ENCODE peak calls at places on chromosomes 2 and 18, in four cellular contexts. D, O, V and W are unnamed samples.

GRCh38 chr2:157830696-157831570 is 45.2 kb downstream of the ACVR1 start:
- DNase-seq in O (no peak), D (peak; percentile 93), V (no peak), W (no peak)

GRCh38 chr18:48929951-48930713 is 20.6 kb downstream of the SMAD7 start:
- DNase-seq in D (peak; percentile 84), V (no peak), O (no peak), W (no peak)

GRCh38 chr2:165573534-165574461 is 104.3 kb downstream of the CSRNP3 start:
- DNase-seq in D (peak; percentile 36), O (peak; percentile 36), V (no peak), W (peak; percentile 68)

GRCh38 chr2:11542275-11542819 is 8.5 kb downstream of the GREB1 start:
- DNase-seq in D (no peak), V (no peak), O (no peak), W (no peak)

GRCh38 chr18:58476521-58477210 is 152.2 kb downstream of the ALPK2 start:
- DNase-seq in O (no peak), V (no peak), D (no peak), W (no peak)

GRCh38 chr18:35040638-35040987 is 600 bp upstream of the MAPRE2 start:
- DNase-seq in O (no peak), V (no peak), D (no peak), W (no peak)

GRCh38 chr2:72572501-72572900 is 253.3 kb downstream of the EXOC6B start:
- DNase-seq in O (no peak), V (no peak), D (peak; percentile 88), W (no peak)

GRCh38 chr18:48036191-48036590 is 105.7 kb upstream of the SMAD2 start:
- DNase-seq in V (no peak), O (no peak), D (peak; percentile 27), W (no peak)

GRCh38 chr2:96391828-96392200 is 56.2 kb downstream of the NCAPH start:
- DNase-seq in V (no peak), O (no peak), D (no peak), W (no peak)

GRCh38 chr18:7741640-7742039 is 174.5 kb downstream of the PTPRM start:
- DNase-seq in O (no peak), V (no peak), D (no peak), W (no peak)

GRCh38 chr2:185127412-185127811 is 529.1 kb downstream of the ZNF804A start:
- DNase-seq in D (no peak), V (no peak), O (no peak), W (no peak)

GRCh38 chr2:6773007-6773693 is 92.6 kb downstream of the CMPK2 start:
- DNase-seq in V (peak; percentile 63), O (peak; percentile 52), D (peak; percentile 27), W (no peak)

GRCh38 chr2:178962805-178963433 is 87.0 kb downstream of the CCDC141 start:
- DNase-seq in V (no peak), D (no peak), O (no peak), W (no peak)

GRCh38 chr2:213862407-213863076 is 548.3 kb upstream of the VWC2L start:
- DNase-seq in V (no peak), D (no peak), O (no peak), W (no peak)

GRCh38 chr2:151793123-151793522 is 35.1 kb downstream of the ARL5A start:
- DNase-seq in V (no peak), D (no peak), O (no peak), W (no peak)

GRCh38 chr2:28915939-28916338 is 21.5 kb downstream of the WDR43 start:
- DNase-seq in D (peak; percentile 87), O (no peak), V (no peak), W (no peak)

GRCh38 chr2:238726670-238727584 is 121.0 kb upstream of the TWIST2 start:
- DNase-seq in D (no peak), O (no peak), V (no peak), W (no peak)

GRCh38 chr2:42959148-42959992 is 167.0 kb upstream of the HAAO start:
- DNase-seq in V (no peak), D (peak; percentile 97), O (peak; percentile 59), W (no peak)

GRCh38 chr2:215107229-215108056 is 31.0 kb downstream of the ABCA12 start:
- DNase-seq in D (no peak), V (no peak), O (no peak), W (no peak)

GRCh38 chr2:232345251-232345650 is 33.3 kb upstream of the ALPP start:
- DNase-seq in V (no peak), O (no peak), D (no peak), W (no peak)

GRCh38 chr2:63721082-63721424 is 120.6 kb upstream of the UGP2 start:
- DNase-seq in V (no peak), D (no peak), O (no peak), W (no peak)

GRCh38 chr2:106116248-106116647 is 77.9 kb downstream of the UXS1 start:
- DNase-seq in O (no peak), D (no peak), V (peak; percentile 23), W (no peak)

GRCh38 chr18:78993014-78993926 is 13.7 kb downstream of the SALL3 start:
- DNase-seq in V (no peak), O (no peak), D (no peak), W (no peak)

GRCh38 chr2:113248997-113249770 is 29.5 kb downstream of the PAX8 start:
- DNase-seq in V (peak; percentile 85), D (peak; percentile 84), O (peak; percentile 77), W (peak; percentile 54)

GRCh38 chr18:37729715-37730114 is 164.1 kb upstream of the CELF4 start:
- DNase-seq in V (no peak), O (no peak), D (no peak), W (no peak)

GRCh38 chr18:52541056-52541455 is 201.1 kb downstream of the DCC start:
- DNase-seq in O (no peak), V (no peak), D (no peak), W (no peak)

GRCh38 chr2:152571035-152571766 is 146.1 kb downstream of the PRPF40A start:
- DNase-seq in D (no peak), V (no peak), O (peak; percentile 20), W (no peak)

GRCh38 chr2:137192366-137193315 is 427.3 kb downstream of the THSD7B start:
- DNase-seq in V (no peak), O (no peak), D (peak; percentile 36), W (no peak)

GRCh38 chr2:150110548-150110947 is 376.9 kb downstream of the RND3 start:
- DNase-seq in D (no peak), V (no peak), O (no peak), W (no peak)

GRCh38 chr2:128311755-128312341 is 6.8 kb downstream of the HS6ST1 start:
- DNase-seq in V (no peak), D (no peak), O (no peak), W (no peak)

DNA sequence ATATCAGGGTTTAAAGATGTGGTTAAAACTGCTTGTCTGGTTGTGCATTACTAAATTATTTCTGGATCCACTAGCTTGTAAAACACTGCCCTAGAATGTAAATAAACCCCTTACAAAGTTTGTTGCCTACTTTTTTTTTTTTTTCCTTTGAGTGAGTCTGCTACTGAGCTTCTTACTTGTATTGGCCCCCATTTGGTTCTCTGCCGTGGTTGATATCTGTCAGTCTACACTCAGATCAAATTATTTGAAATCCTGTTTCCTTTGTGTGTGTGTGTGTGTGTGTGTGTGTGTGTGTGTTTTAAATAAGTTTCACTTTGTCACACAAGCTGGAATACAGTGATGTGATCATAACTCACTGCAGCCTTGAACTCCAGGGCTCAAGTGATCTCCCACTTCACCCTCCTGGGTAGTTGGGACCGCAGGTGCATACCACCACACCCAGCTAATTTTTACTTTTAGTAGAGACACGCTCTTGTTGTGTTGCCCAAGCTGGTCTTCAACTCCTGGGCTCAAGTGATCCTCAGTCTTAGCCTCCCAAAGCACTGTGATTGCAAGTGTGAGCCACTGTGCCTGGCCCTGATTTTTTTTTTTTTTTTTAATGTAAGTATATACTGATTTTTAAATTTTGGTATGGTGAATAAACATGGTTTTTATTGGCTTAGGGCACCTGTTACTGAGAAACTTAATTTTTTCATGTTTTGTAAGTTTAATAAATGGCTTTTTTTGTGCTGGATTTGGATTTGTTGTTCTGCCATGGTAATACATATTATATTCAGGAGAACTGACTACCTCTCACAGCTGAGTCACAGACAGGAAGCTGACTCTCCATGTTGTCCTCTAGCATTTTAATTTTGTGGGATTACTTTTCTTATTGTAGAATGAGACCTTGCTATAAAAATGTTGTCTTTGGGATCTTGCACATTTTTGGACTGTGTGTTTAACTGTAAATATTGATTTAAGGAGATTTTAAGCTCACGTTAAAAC is 48.5 kb downstream of the MAP4K4 start:
- DNase-seq in O (no peak), D (peak; percentile 51), V (no peak), W (no peak)
- H3K27ac ChIP-seq in O (peak overlapping the region; percentile 27), D (no peak overlapping the region), V (no peak overlapping the region), W (no peak overlapping the region)

GRCh38 chr2:234450431-234451095 is 46.3 kb downstream of the ARL4C start:
- DNase-seq in D (no peak), O (no peak), V (no peak), W (no peak)

GRCh38 chr2:234453216-234453615 is 43.7 kb downstream of the ARL4C start:
- DNase-seq in O (no peak), V (no peak), D (no peak), W (no peak)

GRCh38 chr2:234451242-234451641 is 45.6 kb downstream of the ARL4C start:
- DNase-seq in V (no peak), O (no peak), D (no peak), W (no peak)

GRCh38 chr2:234454433-234454832 is 42.4 kb downstream of the ARL4C start:
- DNase-seq in V (no peak), D (no peak), O (no peak), W (no peak)

DNA sequence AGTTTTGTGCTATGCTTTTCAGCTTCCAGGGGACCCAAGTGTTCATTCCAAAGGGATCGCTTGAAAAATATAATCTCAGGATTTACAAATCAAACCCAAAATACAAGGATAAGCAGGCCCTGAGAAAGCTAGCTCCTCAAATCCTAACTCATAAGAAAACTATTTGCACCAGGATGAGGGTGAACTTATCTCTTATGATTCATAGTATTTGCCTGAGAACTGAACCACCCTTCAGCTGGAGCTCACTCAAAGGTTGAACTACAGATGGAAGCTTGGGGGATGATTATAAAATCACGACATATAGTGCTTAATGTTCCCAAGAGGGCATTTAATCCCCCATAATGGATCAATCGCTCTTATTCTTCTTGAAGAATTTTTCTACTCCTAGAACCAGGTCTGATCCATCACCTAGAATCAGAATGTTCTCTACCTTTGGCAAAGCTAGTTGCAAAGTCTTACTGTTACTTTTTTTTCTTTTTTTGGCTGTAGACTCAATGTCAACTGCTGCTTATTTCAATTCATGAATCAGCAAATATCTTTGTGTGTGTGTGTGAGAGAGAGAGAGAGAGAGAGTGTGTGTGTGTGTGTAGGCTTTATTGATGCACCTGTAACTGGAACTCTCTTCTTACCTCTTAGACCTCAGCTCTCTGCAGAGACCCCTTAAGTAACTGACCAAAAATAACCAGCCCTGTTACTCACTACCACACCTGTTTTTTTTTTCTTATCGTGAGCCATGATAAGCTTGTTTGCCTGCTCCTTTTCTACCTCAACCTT is 44.8 kb downstream of the ARL4C start:
- DNase-seq in V (no peak), D (peak; percentile 88), O (no peak), W (no peak)
- H3K4me1 ChIP-seq in V (no peaks in the 10 kb centered on the region), D (peaks cover 11% of the 10 kb centered on the region), O (peaks cover 5% of the 10 kb centered on the region), W (peaks cover 4% of the 10 kb centered on the region)

GRCh38 chr2:102618452-102619413 is 620 bp upstream of the SLC9A2 start:
- DNase-seq in D (peak; percentile 5), V (peak; percentile 84), O (no peak), W (peak; percentile 11)
- H3K4me3 ChIP-seq in D (peak overlapping the region; percentile 54), V (peak overlapping the region; percentile 58), O (peak overlapping the region; percentile 66), W (peak overlapping the region; percentile 42)

DNA sequence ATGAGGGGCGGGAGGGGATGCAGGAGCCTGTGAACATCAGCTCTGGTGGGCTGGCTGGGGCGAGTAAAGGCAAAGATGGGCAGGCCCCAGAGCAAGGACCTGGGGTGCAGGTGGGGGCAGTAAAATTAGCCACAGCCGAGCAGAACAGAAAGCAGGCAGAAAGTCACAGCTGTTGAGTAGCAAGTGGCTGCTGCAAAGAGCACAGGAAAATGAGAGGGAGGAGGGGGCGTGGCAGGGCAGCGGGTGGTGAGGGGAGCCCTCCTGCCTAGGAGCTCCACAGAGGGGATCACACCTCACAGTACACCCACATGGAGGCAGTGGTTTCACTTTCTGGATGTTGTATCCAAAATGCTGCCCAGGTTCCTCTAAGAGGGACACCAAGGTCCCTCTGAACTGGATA is 79.6 kb downstream of the LBH start:
- DNase-seq in D (no peak), V (no peak), O (no peak), W (no peak)
- H3K27ac ChIP-seq in D (no peak overlapping the region), V (no peak overlapping the region), O (no peak overlapping the region), W (no peak overlapping the region)